ENCODE peak calls at places on chromosomes 6 and 20, in five cellular contexts. One of them, this sample, is unnamed.

GRCh38 chr6:26131618-26132017 is 44.4 kb downstream of the HFE start:
- DNase-seq in upper lobe of right lung: no peak
- DNase-seq in AG04449: no peak
- DNase-seq in Panc1: no peak
- DNase-seq in A549: no peak
- DNase-seq in this sample: no peak

GRCh38 chr6:169398342-169399105 is 144.9 kb upstream of the THBS2 start:
- DNase-seq in Panc1: no peak
- DNase-seq in AG04449: no peak
- DNase-seq in upper lobe of right lung: no peak
- DNase-seq in A549: no peak
- DNase-seq in this sample: no peak

GRCh38 chr20:40192083-40192482 is 497.0 kb downstream of the MAFB start:
- DNase-seq in Panc1: no peak
- DNase-seq in upper lobe of right lung: no peak
- DNase-seq in A549: no peak
- DNase-seq in AG04449: no peak
- DNase-seq in this sample: no peak

GRCh38 chr6:42403415-42403814 is 48.3 kb downstream of the TRERF1 start:
- DNase-seq in A549: no peak
- DNase-seq in Panc1: no peak
- DNase-seq in AG04449: no peak
- DNase-seq in upper lobe of right lung: no peak
- DNase-seq in this sample: no peak

GRCh38 chr6:4860387-4860786 is 84.2 kb downstream of the CDYL start:
- DNase-seq in AG04449: no peak
- DNase-seq in A549: no peak
- DNase-seq in upper lobe of right lung: no peak
- DNase-seq in Panc1: no peak
- DNase-seq in this sample: no peak

GRCh38 chr6:2973656-2974055 is 2.3 kb upstream of the SERPINB6 start:
- DNase-seq in upper lobe of right lung: no peak
- DNase-seq in Panc1: no peak
- DNase-seq in A549: no peak
- DNase-seq in AG04449: no peak
- DNase-seq in this sample: no peak

GRCh38 chr6:169157474-169158181 is 96.0 kb downstream of the THBS2 start:
- DNase-seq in upper lobe of right lung: no peak
- DNase-seq in A549: no peak
- DNase-seq in Panc1: no peak
- DNase-seq in AG04449: no peak
- DNase-seq in this sample: no peak

GRCh38 chr6:13203145-13203544 is 125.2 kb downstream of the TBC1D7 start:
- DNase-seq in Panc1: no peak
- DNase-seq in upper lobe of right lung: no peak
- DNase-seq in AG04449: no peak
- DNase-seq in A549: no peak
- DNase-seq in this sample: no peak

GRCh38 chr6:79170431-79170830 is 64.1 kb downstream of the HMGN3 start:
- DNase-seq in upper lobe of right lung: no peak
- DNase-seq in A549: no peak
- DNase-seq in Panc1: no peak
- DNase-seq in AG04449: no peak
- DNase-seq in this sample: no peak

GRCh38 chr20:37266940-37267683 is 5.5 kb upstream of the GHRH start:
- DNase-seq in upper lobe of right lung: no peak
- DNase-seq in A549: no peak
- DNase-seq in AG04449: no peak
- DNase-seq in Panc1: no peak
- DNase-seq in this sample: no peak

GRCh38 chr6:150088481-150089154 is 19.7 kb upstream of the ULBP3 start:
- DNase-seq in AG04449: no peak
- DNase-seq in Panc1: no peak
- DNase-seq in upper lobe of right lung: no peak
- DNase-seq in A549: no peak
- DNase-seq in this sample: no peak

GRCh38 chr20:41078329-41078728 is 49.7 kb downstream of the TOP1 start:
- DNase-seq in A549: peak; percentile 15
- DNase-seq in upper lobe of right lung: no peak
- DNase-seq in Panc1: no peak
- DNase-seq in AG04449: peak; percentile 33
- DNase-seq in this sample: no peak

GRCh38 chr20:2825770-2826169 is 9.6 kb downstream of the TMEM239 start:
- DNase-seq in Panc1: no peak
- DNase-seq in AG04449: no peak
- DNase-seq in upper lobe of right lung: no peak
- DNase-seq in A549: no peak
- DNase-seq in this sample: no peak

GRCh38 chr6:96234476-96234875 is 218.7 kb downstream of the FUT9 start:
- DNase-seq in A549: no peak
- DNase-seq in upper lobe of right lung: no peak
- DNase-seq in AG04449: no peak
- DNase-seq in Panc1: no peak
- DNase-seq in this sample: no peak

GRCh38 chr6:12957321-12958051 is 240.9 kb downstream of the PHACTR1 start:
- DNase-seq in AG04449: no peak
- DNase-seq in upper lobe of right lung: peak; percentile 92
- DNase-seq in A549: peak; percentile 6
- DNase-seq in Panc1: no peak
- DNase-seq in this sample: no peak

GRCh38 chr20:49669601-49670189 is 44.0 kb downstream of the B4GALT5 start:
- DNase-seq in Panc1: no peak
- DNase-seq in AG04449: no peak
- DNase-seq in upper lobe of right lung: no peak
- DNase-seq in A549: no peak
- DNase-seq in this sample: no peak

GRCh38 chr6:134152767-134153485 is 100.5 kb upstream of the SLC2A12 start:
- DNase-seq in AG04449: no peak
- DNase-seq in upper lobe of right lung: no peak
- DNase-seq in A549: no peak
- DNase-seq in Panc1: no peak
- DNase-seq in this sample: no peak

GRCh38 chr20:41524980-41525613 is 93.1 kb downstream of the CHD6 start:
- DNase-seq in Panc1: no peak
- DNase-seq in upper lobe of right lung: peak; percentile 84
- DNase-seq in A549: no peak
- DNase-seq in AG04449: no peak
- DNase-seq in this sample: no peak

GRCh38 chr20:45487231-45487635 is 17.7 kb downstream of the WFDC2 start:
- DNase-seq in AG04449: no peak
- DNase-seq in A549: peak; percentile 20
- DNase-seq in Panc1: no peak
- DNase-seq in upper lobe of right lung: peak; percentile 62
- DNase-seq in this sample: no peak

DNA sequence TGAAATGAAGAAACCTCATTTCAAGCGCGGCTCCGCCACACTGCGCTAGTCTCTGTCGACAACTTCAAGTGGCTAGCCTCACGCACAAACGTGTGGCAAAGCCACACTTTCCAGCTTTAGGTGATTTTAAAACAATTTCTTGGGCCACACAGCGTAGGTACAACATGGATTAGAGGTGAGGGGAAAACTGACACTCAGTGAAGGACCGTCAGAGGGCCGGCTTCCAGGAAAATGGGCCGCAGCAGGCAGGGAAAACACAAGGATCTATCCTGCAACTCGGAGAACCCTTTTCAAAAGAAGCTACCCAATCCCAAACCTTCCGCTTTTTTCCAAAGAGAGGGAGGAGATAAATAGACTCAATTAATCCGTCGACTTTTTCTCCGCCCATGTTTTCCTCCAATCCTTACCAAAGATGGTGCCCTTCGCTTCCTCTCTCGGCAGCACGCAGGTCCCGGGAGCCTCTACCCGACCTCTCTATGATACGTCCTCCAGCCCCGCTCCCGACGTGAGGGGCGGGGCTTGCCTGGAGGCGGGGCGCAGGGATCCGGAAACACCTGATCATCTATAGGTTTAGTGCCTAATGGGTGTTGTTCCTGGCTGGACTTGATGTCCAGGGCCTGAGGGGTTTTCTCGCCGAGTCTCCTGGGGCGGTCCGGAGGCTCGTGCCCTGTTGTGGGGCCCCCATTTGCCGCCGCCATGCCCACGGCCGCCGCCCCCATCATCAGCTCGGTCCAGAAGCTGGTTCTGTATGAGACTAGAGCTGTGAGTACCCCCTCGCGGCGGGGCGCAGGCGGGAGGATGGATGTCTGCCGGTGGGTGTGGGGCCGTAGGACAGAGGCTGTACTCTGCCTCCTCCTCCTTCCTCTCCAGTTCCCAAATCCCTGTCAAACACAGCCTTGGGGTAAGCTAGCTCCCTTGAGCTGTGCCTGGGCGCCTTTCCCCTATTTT is at the start of the genes AK9 and FIG4:
- DNase-seq in A549: peak; percentile 58
- DNase-seq in AG04449: peak; percentile 61
- DNase-seq in Panc1: peak; percentile 84
- DNase-seq in upper lobe of right lung: peak; percentile 97
- DNase-seq in this sample: peak; percentile 85
- TF ChIP-seq CTCF in A549: no peak
- TF ChIP-seq CTCF in AG04449: peak; percentile 58
- TF ChIP-seq CTCF in Panc1: peak; percentile 25
- TF ChIP-seq CTCF in upper lobe of right lung: peak; percentile 20
- TF ChIP-seq CTCF in this sample: peak; percentile 36

DNA sequence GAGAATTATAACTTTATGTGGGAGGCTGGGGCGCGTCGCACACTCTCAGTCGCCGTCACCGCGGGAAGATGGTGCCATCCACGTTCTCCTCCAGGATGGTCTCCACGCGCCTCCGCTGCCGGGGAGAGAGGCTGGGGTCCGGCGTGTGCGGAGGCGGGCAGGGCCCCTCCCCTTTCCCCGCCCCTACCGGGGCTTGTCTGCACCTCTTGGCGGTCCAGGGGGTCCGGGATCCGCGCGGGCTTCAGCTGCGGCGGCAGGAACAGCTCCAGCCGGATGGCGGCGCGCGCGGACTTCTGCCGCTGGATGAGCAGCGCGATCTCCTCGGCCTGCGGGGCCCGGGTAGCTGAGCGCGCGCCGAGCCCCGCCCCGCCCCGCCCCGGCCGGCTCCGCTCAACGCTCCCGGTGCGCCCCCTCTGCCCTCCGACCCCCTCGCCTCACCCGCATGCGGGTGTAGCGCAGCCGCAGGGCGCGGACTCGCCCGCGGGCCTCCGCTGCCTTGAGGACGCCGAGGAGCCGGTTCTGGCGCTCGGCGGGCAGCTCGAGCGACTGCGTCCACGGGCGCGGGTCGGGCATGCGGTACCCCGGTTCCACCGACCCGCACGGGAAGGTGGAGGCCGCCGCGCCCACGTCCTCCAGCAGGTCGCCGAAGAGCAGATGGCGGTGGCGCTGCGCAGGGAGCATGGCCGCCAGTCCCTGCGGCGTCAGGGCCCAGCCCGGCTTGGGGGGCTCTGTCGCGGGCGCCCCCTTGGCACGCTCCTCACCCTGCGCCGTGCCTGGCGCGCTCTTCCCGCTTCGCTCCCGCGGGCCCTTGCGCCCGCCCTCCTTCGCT is 604 bp downstream of the LKAAEAR1 start:
- DNase-seq in Panc1: no peak
- DNase-seq in upper lobe of right lung: peak; percentile 89
- DNase-seq in AG04449: no peak
- DNase-seq in A549: peak; percentile 80
- DNase-seq in this sample: peak; percentile 75
- TF ChIP-seq CTCF in Panc1: peak; percentile 97
- TF ChIP-seq CTCF in upper lobe of right lung: peak; percentile 63
- TF ChIP-seq CTCF in AG04449: peak; percentile 78
- TF ChIP-seq CTCF in A549: peak; percentile 77
- TF ChIP-seq CTCF in this sample: peak; percentile 68

GRCh38 chr6:116531675-116532570 is 13.6 kb downstream of the TRAPPC3L start:
- DNase-seq in upper lobe of right lung: no peak
- DNase-seq in A549: peak; percentile 28
- DNase-seq in AG04449: no peak
- DNase-seq in Panc1: peak; percentile 52
- DNase-seq in this sample: peak; percentile 32
- TF ChIP-seq CTCF in upper lobe of right lung: peak; percentile 86
- TF ChIP-seq CTCF in A549: peak; percentile 67
- TF ChIP-seq CTCF in AG04449: peak; percentile 57
- TF ChIP-seq CTCF in Panc1: peak; percentile 87
- TF ChIP-seq CTCF in this sample: peak; percentile 74

GRCh38 chr20:63360850-63361497 is at the start of gene CHRNA4:
- DNase-seq in AG04449: no peak
- DNase-seq in A549: no peak
- DNase-seq in upper lobe of right lung: no peak
- DNase-seq in Panc1: no peak
- DNase-seq in this sample: no peak
- TF ChIP-seq CTCF in AG04449: no peak
- TF ChIP-seq CTCF in A549: no peak
- TF ChIP-seq CTCF in upper lobe of right lung: no peak
- TF ChIP-seq CTCF in Panc1: no peak
- TF ChIP-seq CTCF in this sample: no peak

This sample was measured in progenitor cell of endocrine pancreas.